ENCODE peak calls at places on chromosomes 16 and 17, in nine cellular contexts. One of them, this sample, is unnamed.

GRCh38 chr16:71383054-71383773 is 24.7 kb downstream of the CALB2 start:
- DNase-seq in left colon: no peak
- DNase-seq in AG04450: no peak
- DNase-seq in CD8-positive, alpha-beta T cell: no peak
- DNase-seq in GM10248: no peak
- DNase-seq in stimulated activated CD4-positive, alpha-beta T cell treated with anti-CD3 and anti-CD28 coated beads, Interleukin-1b, Interleukin-23, amount 100 ng/mL, for 1 hour: no peak
- DNase-seq in neural crest cell: no peak
- DNase-seq in anterior cingulate cortex: no peak
- DNase-seq in T-helper 9 cell: no peak
- DNase-seq in this sample: no peak

GRCh38 chr17:21042434-21043295 is at the start of gene USP22:
- DNase-seq in anterior cingulate cortex: peak; percentile 98
- DNase-seq in GM10248: peak; percentile 92
- DNase-seq in CD8-positive, alpha-beta T cell: peak; percentile 94
- DNase-seq in stimulated activated CD4-positive, alpha-beta T cell treated with anti-CD3 and anti-CD28 coated beads, Interleukin-1b, Interleukin-23, amount 100 ng/mL, for 1 hour: no peak
- DNase-seq in T-helper 9 cell: peak; percentile 90
- DNase-seq in left colon: no peak
- DNase-seq in AG04450: no peak
- DNase-seq in neural crest cell: peak; percentile 89
- DNase-seq in this sample: no peak

GRCh38 chr17:45883063-45883462 is 11.3 kb upstream of the MAPT start:
- DNase-seq in AG04450: no peak
- DNase-seq in CD8-positive, alpha-beta T cell: no peak
- DNase-seq in neural crest cell: no peak
- DNase-seq in stimulated activated CD4-positive, alpha-beta T cell treated with anti-CD3 and anti-CD28 coated beads, Interleukin-1b, Interleukin-23, amount 100 ng/mL, for 1 hour: no peak
- DNase-seq in GM10248: no peak
- DNase-seq in T-helper 9 cell: no peak
- DNase-seq in left colon: no peak
- DNase-seq in anterior cingulate cortex: no peak
- DNase-seq in this sample: no peak

GRCh38 chr17:2947996-2948550 is 115.3 kb downstream of the OR1D5 start:
- DNase-seq in stimulated activated CD4-positive, alpha-beta T cell treated with anti-CD3 and anti-CD28 coated beads, Interleukin-1b, Interleukin-23, amount 100 ng/mL, for 1 hour: no peak
- DNase-seq in AG04450: no peak
- DNase-seq in CD8-positive, alpha-beta T cell: no peak
- DNase-seq in left colon: no peak
- DNase-seq in T-helper 9 cell: no peak
- DNase-seq in anterior cingulate cortex: no peak
- DNase-seq in GM10248: no peak
- DNase-seq in neural crest cell: no peak
- DNase-seq in this sample: no peak

GRCh38 chr16:13953501-13953900 is 33.5 kb downstream of the ERCC4 start:
- DNase-seq in anterior cingulate cortex: no peak
- DNase-seq in AG04450: no peak
- DNase-seq in T-helper 9 cell: no peak
- DNase-seq in stimulated activated CD4-positive, alpha-beta T cell treated with anti-CD3 and anti-CD28 coated beads, Interleukin-1b, Interleukin-23, amount 100 ng/mL, for 1 hour: no peak
- DNase-seq in CD8-positive, alpha-beta T cell: no peak
- DNase-seq in left colon: no peak
- DNase-seq in neural crest cell: no peak
- DNase-seq in GM10248: no peak
- DNase-seq in this sample: no peak

GRCh38 chr17:72305964-72306551 is 185.2 kb downstream of the SOX9 start:
- DNase-seq in anterior cingulate cortex: no peak
- DNase-seq in left colon: no peak
- DNase-seq in neural crest cell: no peak
- DNase-seq in CD8-positive, alpha-beta T cell: no peak
- DNase-seq in stimulated activated CD4-positive, alpha-beta T cell treated with anti-CD3 and anti-CD28 coated beads, Interleukin-1b, Interleukin-23, amount 100 ng/mL, for 1 hour: no peak
- DNase-seq in GM10248: no peak
- DNase-seq in T-helper 9 cell: no peak
- DNase-seq in AG04450: no peak
- DNase-seq in this sample: no peak

GRCh38 chr17:55487727-55488436 is 23.4 kb downstream of the SMIM36 start:
- DNase-seq in AG04450: no peak
- DNase-seq in anterior cingulate cortex: no peak
- DNase-seq in T-helper 9 cell: no peak
- DNase-seq in left colon: no peak
- DNase-seq in GM10248: no peak
- DNase-seq in neural crest cell: no peak
- DNase-seq in CD8-positive, alpha-beta T cell: no peak
- DNase-seq in stimulated activated CD4-positive, alpha-beta T cell treated with anti-CD3 and anti-CD28 coated beads, Interleukin-1b, Interleukin-23, amount 100 ng/mL, for 1 hour: no peak
- DNase-seq in this sample: no peak

GRCh38 chr16:15925631-15926030 is 23.8 kb upstream of the ABCC1 start:
- DNase-seq in left colon: no peak
- DNase-seq in stimulated activated CD4-positive, alpha-beta T cell treated with anti-CD3 and anti-CD28 coated beads, Interleukin-1b, Interleukin-23, amount 100 ng/mL, for 1 hour: no peak
- DNase-seq in neural crest cell: no peak
- DNase-seq in CD8-positive, alpha-beta T cell: no peak
- DNase-seq in AG04450: no peak
- DNase-seq in T-helper 9 cell: no peak
- DNase-seq in GM10248: no peak
- DNase-seq in anterior cingulate cortex: no peak
- DNase-seq in this sample: no peak

GRCh38 chr16:83355570-83356218 is 452.1 kb upstream of the HSBP1 start:
- DNase-seq in stimulated activated CD4-positive, alpha-beta T cell treated with anti-CD3 and anti-CD28 coated beads, Interleukin-1b, Interleukin-23, amount 100 ng/mL, for 1 hour: no peak
- DNase-seq in anterior cingulate cortex: no peak
- DNase-seq in GM10248: no peak
- DNase-seq in AG04450: no peak
- DNase-seq in left colon: no peak
- DNase-seq in neural crest cell: no peak
- DNase-seq in CD8-positive, alpha-beta T cell: no peak
- DNase-seq in T-helper 9 cell: no peak
- DNase-seq in this sample: no peak

GRCh38 chr16:75482434-75483205 is 12.6 kb downstream of the CHST6 start:
- DNase-seq in AG04450: no peak
- DNase-seq in anterior cingulate cortex: no peak
- DNase-seq in T-helper 9 cell: no peak
- DNase-seq in CD8-positive, alpha-beta T cell: no peak
- DNase-seq in neural crest cell: no peak
- DNase-seq in stimulated activated CD4-positive, alpha-beta T cell treated with anti-CD3 and anti-CD28 coated beads, Interleukin-1b, Interleukin-23, amount 100 ng/mL, for 1 hour: no peak
- DNase-seq in left colon: no peak
- DNase-seq in GM10248: no peak
- DNase-seq in this sample: no peak

This sample was measured in HAP-1.